ENCODE peak calls at places on chromosome 14, in seven cellular contexts. One of them, this sample, is unnamed.

GRCh38 chr14:21874167-21874566 is 200.5 kb upstream of the OR4E1 start:
- DNase-seq in GM23248: no peak
- DNase-seq in fibroblast of pulmonary artery: no peak
- DNase-seq in HT1080: no peak
- DNase-seq in activated CD4-positive, alpha-beta T cell treated with anti-CD3 and anti-CD28 coated beads for 4 hours: no peak
- DNase-seq in GM19239: no peak
- DNase-seq in tibial nerve: no peak
- DNase-seq in this sample: no peak

GRCh38 chr14:24072436-24072835 is 1.1 kb downstream of the CPNE6 start:
- DNase-seq in GM23248: no peak
- DNase-seq in fibroblast of pulmonary artery: no peak
- DNase-seq in HT1080: no peak
- DNase-seq in activated CD4-positive, alpha-beta T cell treated with anti-CD3 and anti-CD28 coated beads for 4 hours: no peak
- DNase-seq in GM19239: no peak
- DNase-seq in tibial nerve: no peak
- DNase-seq in this sample: no peak

GRCh38 chr14:65302571-65303184 is 109.9 kb upstream of the FUT8 start:
- DNase-seq in GM23248: peak
- DNase-seq in fibroblast of pulmonary artery: no peak
- DNase-seq in HT1080: no peak
- DNase-seq in activated CD4-positive, alpha-beta T cell treated with anti-CD3 and anti-CD28 coated beads for 4 hours: no peak
- DNase-seq in GM19239: no peak
- DNase-seq in tibial nerve: no peak
- DNase-seq in this sample: no peak

GRCh38 chr14:24100197-24100981 is 6.3 kb downstream of the PCK2 start:
- DNase-seq in GM23248: no peak
- DNase-seq in fibroblast of pulmonary artery: no peak
- DNase-seq in HT1080: no peak
- DNase-seq in activated CD4-positive, alpha-beta T cell treated with anti-CD3 and anti-CD28 coated beads for 4 hours: no peak
- DNase-seq in GM19239: no peak
- DNase-seq in tibial nerve: no peak
- DNase-seq in this sample: no peak

GRCh38 chr14:101294136-101294535 is 267.2 kb upstream of the DIO3 start:
- DNase-seq in GM23248: no peak
- DNase-seq in fibroblast of pulmonary artery: no peak
- DNase-seq in HT1080: no peak
- DNase-seq in activated CD4-positive, alpha-beta T cell treated with anti-CD3 and anti-CD28 coated beads for 4 hours: no peak
- DNase-seq in GM19239: no peak
- DNase-seq in tibial nerve: no peak
- DNase-seq in this sample: no peak

GRCh38 chr14:97120204-97121120 is 323.3 kb downstream of the VRK1 start:
- DNase-seq in GM23248: no peak
- DNase-seq in fibroblast of pulmonary artery: no peak
- DNase-seq in HT1080: peak
- DNase-seq in activated CD4-positive, alpha-beta T cell treated with anti-CD3 and anti-CD28 coated beads for 4 hours: peak
- DNase-seq in GM19239: no peak
- DNase-seq in tibial nerve: no peak
- DNase-seq in this sample: no peak

GRCh38 chr14:73463411-73463810 is 5.1 kb upstream of the NUMB start:
- DNase-seq in GM23248: peak
- DNase-seq in fibroblast of pulmonary artery: peak
- DNase-seq in HT1080: peak
- DNase-seq in activated CD4-positive, alpha-beta T cell treated with anti-CD3 and anti-CD28 coated beads for 4 hours: no peak
- DNase-seq in GM19239: no peak
- DNase-seq in tibial nerve: no peak
- DNase-seq in this sample: no peak

GRCh38 chr14:88904864-88905263 is 80.4 kb downstream of the TTC8 start:
- DNase-seq in GM23248: peak
- DNase-seq in fibroblast of pulmonary artery: peak
- DNase-seq in HT1080: peak
- DNase-seq in activated CD4-positive, alpha-beta T cell treated with anti-CD3 and anti-CD28 coated beads for 4 hours: no peak
- DNase-seq in GM19239: no peak
- DNase-seq in tibial nerve: no peak
- DNase-seq in this sample: no peak

GRCh38 chr14:102140027-102140749 is 491 bp downstream of the WDR20 start:
- DNase-seq in GM23248: peak
- DNase-seq in fibroblast of pulmonary artery: peak
- DNase-seq in HT1080: peak
- DNase-seq in activated CD4-positive, alpha-beta T cell treated with anti-CD3 and anti-CD28 coated beads for 4 hours: peak
- DNase-seq in GM19239: no peak
- DNase-seq in tibial nerve: no peak
- DNase-seq in this sample: peak

GRCh38 chr14:54650331-54651017 is 83.5 kb downstream of the SAMD4A start:
- DNase-seq in GM23248: peak
- DNase-seq in fibroblast of pulmonary artery: peak
- DNase-seq in HT1080: peak
- DNase-seq in activated CD4-positive, alpha-beta T cell treated with anti-CD3 and anti-CD28 coated beads for 4 hours: no peak
- DNase-seq in GM19239: no peak
- DNase-seq in tibial nerve: peak
- DNase-seq in this sample: no peak

GRCh38 chr14:34874386-34875030 is 652 bp downstream of the BAZ1A start:
- DNase-seq in GM23248: peak
- DNase-seq in fibroblast of pulmonary artery: peak
- DNase-seq in HT1080: peak
- DNase-seq in activated CD4-positive, alpha-beta T cell treated with anti-CD3 and anti-CD28 coated beads for 4 hours: peak
- DNase-seq in GM19239: peak
- DNase-seq in tibial nerve: peak
- DNase-seq in this sample: peak

GRCh38 chr14:100587763-100588411 is 670 bp upstream of the BEGAIN start:
- DNase-seq in GM23248: peak
- DNase-seq in fibroblast of pulmonary artery: peak
- DNase-seq in HT1080: no peak
- DNase-seq in activated CD4-positive, alpha-beta T cell treated with anti-CD3 and anti-CD28 coated beads for 4 hours: no peak
- DNase-seq in GM19239: no peak
- DNase-seq in tibial nerve: no peak
- DNase-seq in this sample: no peak